ENCODE peak calls at places on chromosomes 12 and 14, in six cellular contexts. M, H, G, I, Y and S are unnamed samples.

GRCh38 chr12:52280319-52280795 is 5.9 kb downstream of the KRT86 start:
- DNase-seq in M (no peak), H (peak), G (peak), I (no peak), Y (peak), S (peak)

GRCh38 chr14:58635041-58635440 is 2.7 kb upstream of the DACT1 start:
- DNase-seq in M (no peak), H (no peak), G (no peak), I (no peak), Y (no peak), S (no peak)

GRCh38 chr14:72825486-72825885 is 68.4 kb downstream of the DPF3 start:
- DNase-seq in M (no peak), H (no peak), G (no peak), I (no peak), Y (no peak), S (no peak)

GRCh38 chr14:53126705-53127104 is 26.4 kb downstream of the DDHD1 start:
- DNase-seq in M (no peak), H (no peak), G (no peak), I (no peak), Y (no peak), S (no peak)

GRCh38 chr14:47302121-47302520 is 373.3 kb downstream of the MDGA2 start:
- DNase-seq in M (no peak), H (no peak), G (no peak), I (no peak), Y (no peak), S (no peak)

GRCh38 chr12:19710811-19711793 is 271.8 kb downstream of the AEBP2 start:
- DNase-seq in M (no peak), H (no peak), G (no peak), I (no peak), Y (no peak), S (no peak)

GRCh38 chr14:96979611-96980074 is 182.5 kb downstream of the VRK1 start:
- DNase-seq in M (no peak), H (no peak), G (no peak), I (no peak), Y (no peak), S (no peak)

GRCh38 chr14:72699433-72699832 is 194.5 kb downstream of the DPF3 start:
- DNase-seq in M (no peak), H (no peak), G (no peak), I (no peak), Y (no peak), S (no peak)

GRCh38 chr14:76901171-76902055 is 75.2 kb downstream of the LRRC74A start:
- DNase-seq in M (no peak), H (no peak), G (no peak), I (no peak), Y (peak), S (peak)

GRCh38 chr12:49482095-49483051 is 56.5 kb upstream of the KCNH3 start:
- DNase-seq in M (no peak), H (peak), G (no peak), I (no peak), Y (no peak), S (peak)

GRCh38 chr14:72089625-72090024 is 157.4 kb downstream of the RGS6 start:
- DNase-seq in M (no peak), H (no peak), G (no peak), I (no peak), Y (no peak), S (no peak)

GRCh38 chr12:106581543-106582263 is 1.1 kb upstream of the RFX4 start:
- DNase-seq in M (no peak), H (peak), G (no peak), I (no peak), Y (no peak), S (no peak)

GRCh38 chr12:106274012-106274411 is 26.2 kb upstream of the CKAP4 start:
- DNase-seq in M (no peak), H (no peak), G (no peak), I (no peak), Y (no peak), S (no peak)

GRCh38 chr14:104254735-104255400 is 116.5 kb downstream of the KIF26A start:
- DNase-seq in M (no peak), H (no peak), G (no peak), I (no peak), Y (no peak), S (no peak)

GRCh38 chr12:88865537-88865936 is 285.3 kb upstream of the KITLG start:
- DNase-seq in M (no peak), H (no peak), G (no peak), I (no peak), Y (peak), S (no peak)

GRCh38 chr14:29603721-29604120 is 323.9 kb downstream of the PRKD1 start:
- DNase-seq in M (no peak), H (no peak), G (no peak), I (no peak), Y (no peak), S (no peak)

GRCh38 chr12:52171950-52172512 is 19.8 kb downstream of the KRT80 start:
- DNase-seq in M (no peak), H (peak), G (peak), I (peak), Y (peak), S (no peak)